ENCODE peak calls at places on chromosomes 12 and 14, in six cellular contexts. One of them, this sample, is unnamed.

GRCh38 chr14:85273099-85273677 is 256.8 kb upstream of the FLRT2 start:
- DNase-seq in AG09319: no peak
- DNase-seq in stimulated activated CD4-positive, alpha-beta T cell treated with anti-CD3 and anti-CD28 coated beads, Interleukin-1b, Interleukin-23, amount 100 ng/mL, for 4 hours: no peak
- DNase-seq in memory B cell: no peak
- DNase-seq in A549: no peak
- DNase-seq in effector CD8-positive, alpha-beta T cell: no peak
- DNase-seq in this sample: no peak

GRCh38 chr14:54025661-54026060 is 69.0 kb upstream of the BMP4 start:
- DNase-seq in AG09319: no peak
- DNase-seq in stimulated activated CD4-positive, alpha-beta T cell treated with anti-CD3 and anti-CD28 coated beads, Interleukin-1b, Interleukin-23, amount 100 ng/mL, for 4 hours: no peak
- DNase-seq in memory B cell: no peak
- DNase-seq in A549: peak; percentile 41
- DNase-seq in effector CD8-positive, alpha-beta T cell: no peak
- DNase-seq in this sample: no peak

GRCh38 chr14:88935083-88935482 is 110.6 kb downstream of the TTC8 start:
- DNase-seq in AG09319: no peak
- DNase-seq in stimulated activated CD4-positive, alpha-beta T cell treated with anti-CD3 and anti-CD28 coated beads, Interleukin-1b, Interleukin-23, amount 100 ng/mL, for 4 hours: no peak
- DNase-seq in memory B cell: no peak
- DNase-seq in A549: no peak
- DNase-seq in effector CD8-positive, alpha-beta T cell: no peak
- DNase-seq in this sample: no peak

GRCh38 chr12:6866920-6867406 is 368 bp upstream of the TPI1 start:
- DNase-seq in AG09319: no peak
- DNase-seq in stimulated activated CD4-positive, alpha-beta T cell treated with anti-CD3 and anti-CD28 coated beads, Interleukin-1b, Interleukin-23, amount 100 ng/mL, for 4 hours: no peak
- DNase-seq in memory B cell: no peak
- DNase-seq in A549: no peak
- DNase-seq in effector CD8-positive, alpha-beta T cell: no peak
- DNase-seq in this sample: no peak

GRCh38 chr14:61296151-61296550 is 15.0 kb upstream of the TMEM30B start:
- DNase-seq in AG09319: no peak
- DNase-seq in stimulated activated CD4-positive, alpha-beta T cell treated with anti-CD3 and anti-CD28 coated beads, Interleukin-1b, Interleukin-23, amount 100 ng/mL, for 4 hours: no peak
- DNase-seq in memory B cell: no peak
- DNase-seq in A549: no peak
- DNase-seq in effector CD8-positive, alpha-beta T cell: no peak
- DNase-seq in this sample: no peak

GRCh38 chr12:121806556-121807308 is 2.9 kb downstream of the SETD1B start:
- DNase-seq in AG09319: no peak
- DNase-seq in stimulated activated CD4-positive, alpha-beta T cell treated with anti-CD3 and anti-CD28 coated beads, Interleukin-1b, Interleukin-23, amount 100 ng/mL, for 4 hours: no peak
- DNase-seq in memory B cell: no peak
- DNase-seq in A549: peak; percentile 51
- DNase-seq in effector CD8-positive, alpha-beta T cell: no peak
- DNase-seq in this sample: no peak

GRCh38 chr14:33699300-33699699 is 251.6 kb downstream of the EGLN3 start:
- DNase-seq in AG09319: no peak
- DNase-seq in stimulated activated CD4-positive, alpha-beta T cell treated with anti-CD3 and anti-CD28 coated beads, Interleukin-1b, Interleukin-23, amount 100 ng/mL, for 4 hours: no peak
- DNase-seq in memory B cell: no peak
- DNase-seq in A549: no peak
- DNase-seq in effector CD8-positive, alpha-beta T cell: no peak
- DNase-seq in this sample: no peak

GRCh38 chr12:94956936-94957464 is 46.5 kb downstream of the NDUFA12 start:
- DNase-seq in AG09319: no peak
- DNase-seq in stimulated activated CD4-positive, alpha-beta T cell treated with anti-CD3 and anti-CD28 coated beads, Interleukin-1b, Interleukin-23, amount 100 ng/mL, for 4 hours: no peak
- DNase-seq in memory B cell: no peak
- DNase-seq in A549: no peak
- DNase-seq in effector CD8-positive, alpha-beta T cell: no peak
- DNase-seq in this sample: no peak

GRCh38 chr12:45547822-45548221 is 181.7 kb upstream of the ARID2 start:
- DNase-seq in AG09319: no peak
- DNase-seq in stimulated activated CD4-positive, alpha-beta T cell treated with anti-CD3 and anti-CD28 coated beads, Interleukin-1b, Interleukin-23, amount 100 ng/mL, for 4 hours: no peak
- DNase-seq in memory B cell: no peak
- DNase-seq in A549: no peak
- DNase-seq in effector CD8-positive, alpha-beta T cell: no peak
- DNase-seq in this sample: no peak

GRCh38 chr12:120370343-120371243 is 1.6 kb upstream of the MSI1 start:
- DNase-seq in AG09319: no peak
- DNase-seq in stimulated activated CD4-positive, alpha-beta T cell treated with anti-CD3 and anti-CD28 coated beads, Interleukin-1b, Interleukin-23, amount 100 ng/mL, for 4 hours: no peak
- DNase-seq in memory B cell: no peak
- DNase-seq in A549: no peak
- DNase-seq in effector CD8-positive, alpha-beta T cell: no peak
- DNase-seq in this sample: no peak

GRCh38 chr12:65296503-65297265 is 18.2 kb downstream of the MSRB3 start:
- DNase-seq in AG09319: no peak
- DNase-seq in stimulated activated CD4-positive, alpha-beta T cell treated with anti-CD3 and anti-CD28 coated beads, Interleukin-1b, Interleukin-23, amount 100 ng/mL, for 4 hours: no peak
- DNase-seq in memory B cell: no peak
- DNase-seq in A549: no peak
- DNase-seq in effector CD8-positive, alpha-beta T cell: no peak
- DNase-seq in this sample: no peak

GRCh38 chr12:92593734-92594402 is 108.9 kb upstream of the PLEKHG7 start:
- DNase-seq in AG09319: no peak
- DNase-seq in stimulated activated CD4-positive, alpha-beta T cell treated with anti-CD3 and anti-CD28 coated beads, Interleukin-1b, Interleukin-23, amount 100 ng/mL, for 4 hours: peak; percentile 39
- DNase-seq in memory B cell: peak; percentile 60
- DNase-seq in A549: peak; percentile 97
- DNase-seq in effector CD8-positive, alpha-beta T cell: peak; percentile 62
- DNase-seq in this sample: no peak

GRCh38 chr12:102024765-102025164 is 37.0 kb downstream of the WASHC3 start:
- DNase-seq in AG09319: no peak
- DNase-seq in stimulated activated CD4-positive, alpha-beta T cell treated with anti-CD3 and anti-CD28 coated beads, Interleukin-1b, Interleukin-23, amount 100 ng/mL, for 4 hours: no peak
- DNase-seq in memory B cell: no peak
- DNase-seq in A549: no peak
- DNase-seq in effector CD8-positive, alpha-beta T cell: no peak
- DNase-seq in this sample: no peak

GRCh38 chr12:88493651-88494050 is 86.6 kb downstream of the KITLG start:
- DNase-seq in AG09319: no peak
- DNase-seq in stimulated activated CD4-positive, alpha-beta T cell treated with anti-CD3 and anti-CD28 coated beads, Interleukin-1b, Interleukin-23, amount 100 ng/mL, for 4 hours: no peak
- DNase-seq in memory B cell: no peak
- DNase-seq in A549: no peak
- DNase-seq in effector CD8-positive, alpha-beta T cell: no peak
- DNase-seq in this sample: no peak

GRCh38 chr12:108729612-108730336 is 1.5 kb downstream of the CORO1C start:
- DNase-seq in AG09319: no peak
- DNase-seq in stimulated activated CD4-positive, alpha-beta T cell treated with anti-CD3 and anti-CD28 coated beads, Interleukin-1b, Interleukin-23, amount 100 ng/mL, for 4 hours: no peak
- DNase-seq in memory B cell: no peak
- DNase-seq in A549: no peak
- DNase-seq in effector CD8-positive, alpha-beta T cell: no peak
- DNase-seq in this sample: no peak

GRCh38 chr12:79897617-79898016 is 37.3 kb downstream of the PPP1R12A start:
- DNase-seq in AG09319: peak; percentile 54
- DNase-seq in stimulated activated CD4-positive, alpha-beta T cell treated with anti-CD3 and anti-CD28 coated beads, Interleukin-1b, Interleukin-23, amount 100 ng/mL, for 4 hours: no peak
- DNase-seq in memory B cell: no peak
- DNase-seq in A549: peak; percentile 55
- DNase-seq in effector CD8-positive, alpha-beta T cell: no peak
- DNase-seq in this sample: no peak

GRCh38 chr12:48557919-48558318 is 11.9 kb downstream of the LALBA start:
- DNase-seq in AG09319: no peak
- DNase-seq in stimulated activated CD4-positive, alpha-beta T cell treated with anti-CD3 and anti-CD28 coated beads, Interleukin-1b, Interleukin-23, amount 100 ng/mL, for 4 hours: no peak
- DNase-seq in memory B cell: no peak
- DNase-seq in A549: no peak
- DNase-seq in effector CD8-positive, alpha-beta T cell: no peak
- DNase-seq in this sample: no peak

GRCh38 chr14:97056086-97056485 is 258.9 kb downstream of the VRK1 start:
- DNase-seq in AG09319: no peak
- DNase-seq in stimulated activated CD4-positive, alpha-beta T cell treated with anti-CD3 and anti-CD28 coated beads, Interleukin-1b, Interleukin-23, amount 100 ng/mL, for 4 hours: no peak
- DNase-seq in memory B cell: no peak
- DNase-seq in A549: no peak
- DNase-seq in effector CD8-positive, alpha-beta T cell: no peak
- DNase-seq in this sample: no peak

GRCh38 chr12:99055294-99055693 is 410.2 kb downstream of the APAF1 start:
- DNase-seq in AG09319: no peak
- DNase-seq in stimulated activated CD4-positive, alpha-beta T cell treated with anti-CD3 and anti-CD28 coated beads, Interleukin-1b, Interleukin-23, amount 100 ng/mL, for 4 hours: no peak
- DNase-seq in memory B cell: no peak
- DNase-seq in A549: no peak
- DNase-seq in effector CD8-positive, alpha-beta T cell: no peak
- DNase-seq in this sample: no peak

This sample was measured in mesothelial cell of epicardium.